ENCODE peak calls at places on chromosomes 13 and 19, in seven cellular contexts. Q, I, A, B, P, J and G are unnamed samples.

GRCh38 chr13:45362939-45363338 is 22.0 kb upstream of the TPT1 start:
- DNase-seq in A (no peak), Q (no peak), B (no peak), P (no peak), I (no peak), J (no peak), G (no peak)

GRCh38 chr13:72536668-72537399 is 190.6 kb downstream of the MZT1 start:
- DNase-seq in I (no peak), B (no peak), A (peak), Q (no peak), J (no peak), P (no peak), G (no peak)

GRCh38 chr13:114118763-114119123 is 13.7 kb downstream of the RASA3 start:
- DNase-seq in A (no peak), Q (peak), I (peak), J (no peak), P (no peak), B (no peak), G (no peak)

GRCh38 chr19:28224441-28224840 is 988.5 kb downstream of the UQCRFS1 start:
- DNase-seq in Q (no peak), A (no peak), J (no peak), P (no peak), I (no peak), B (no peak), G (no peak)

GRCh38 chr19:38061294-38061693 is 154.3 kb downstream of the SIPA1L3 start:
- DNase-seq in J (no peak), A (no peak), P (no peak), I (peak), Q (peak), B (no peak), G (peak)

GRCh38 chr19:47663435-47663910 is 49.7 kb upstream of the EHD2 start:
- DNase-seq in I (peak), P (peak), B (no peak), Q (peak), A (no peak), J (no peak), G (peak)

GRCh38 chr19:48332662-48333466 is 7.5 kb downstream of the EMP3 start:
- DNase-seq in Q (peak), P (peak), B (peak), I (peak), A (peak), J (peak), G (peak)

GRCh38 chr13:81480634-81481033 is 1139.7 kb upstream of the SPRY2 start:
- DNase-seq in Q (no peak), J (no peak), A (no peak), P (no peak), B (no peak), I (no peak), G (no peak)

GRCh38 chr13:111604087-111604486 is 283.6 kb downstream of the TEX29 start:
- DNase-seq in P (no peak), Q (no peak), J (no peak), B (no peak), A (no peak), I (no peak), G (no peak)

GRCh38 chr13:90640976-90641375 is 706.5 kb upstream of the MIR17HG start:
- DNase-seq in A (no peak), Q (peak), I (no peak), J (no peak), P (no peak), B (no peak), G (no peak)

GRCh38 chr13:76812971-76813691 is 73.1 kb downstream of the KCTD12 start:
- DNase-seq in J (peak), P (no peak), B (no peak), I (no peak), Q (peak), A (no peak), G (no peak)

GRCh38 chr19:35462476-35462953 is 14.5 kb downstream of the FFAR2 start:
- DNase-seq in Q (no peak), J (no peak), A (no peak), P (no peak), I (no peak), B (no peak), G (no peak)

GRCh38 chr19:29421186-29421525 is 104.6 kb upstream of the VSTM2B start:
- DNase-seq in P (no peak), A (no peak), B (no peak), I (no peak), Q (no peak), J (no peak), G (no peak)

GRCh38 chr13:32428581-32429072 is 697 bp upstream of the N4BP2L1 start:
- DNase-seq in Q (no peak), A (no peak), P (no peak), J (no peak), I (no peak), B (no peak), G (no peak)

GRCh38 chr19:45879971-45880370 is 6.0 kb downstream of the IRF2BP1 start:
- DNase-seq in A (no peak), J (no peak), I (no peak), Q (no peak), P (no peak), B (no peak), G (no peak)

GRCh38 chr19:45883586-45883880 is 2.4 kb downstream of the IRF2BP1 start:
- DNase-seq in I (no peak), P (no peak), J (no peak), A (no peak), Q (no peak), B (no peak), G (no peak)

GRCh38 chr19:45882652-45883585 is 3.0 kb downstream of the IRF2BP1 start:
- DNase-seq in A (peak), Q (peak), I (no peak), J (peak), P (peak), B (peak), G (peak)

GRCh38 chr19:45881082-45881908 is 4.6 kb downstream of the IRF2BP1 start:
- DNase-seq in Q (no peak), J (no peak), A (no peak), B (no peak), I (no peak), P (no peak), G (no peak)

DNA sequence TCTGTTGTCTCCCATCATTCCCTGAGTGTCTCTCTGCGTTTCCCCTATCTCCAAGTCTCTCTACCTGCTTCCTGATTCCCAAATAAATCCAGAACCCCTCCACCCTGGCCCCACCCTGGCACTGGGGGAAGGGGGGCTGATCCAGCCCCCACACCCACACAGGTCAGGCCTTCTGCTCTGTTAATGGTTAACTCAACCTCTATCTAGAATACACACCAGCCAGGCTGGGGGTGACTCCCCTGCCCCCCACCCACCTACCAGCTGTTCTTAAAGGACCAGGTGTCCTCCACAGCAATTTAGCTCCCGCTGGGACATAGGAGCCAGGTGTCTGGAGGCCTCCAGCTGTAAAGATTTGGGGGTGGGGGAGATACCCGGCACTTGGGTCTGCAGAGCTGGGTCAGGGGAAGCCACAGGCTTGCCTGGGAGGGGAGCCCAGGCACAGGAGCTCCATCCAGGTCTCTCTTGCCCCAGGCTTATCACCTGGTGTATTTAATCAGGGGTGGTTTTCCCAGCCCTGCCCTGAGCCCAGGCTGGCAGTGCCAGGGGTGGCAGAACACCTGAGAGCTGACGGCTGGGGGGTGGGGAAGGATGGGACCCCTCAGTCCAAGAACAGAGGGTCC is 3.9 kb downstream of the IRF2BP1 start:
- DNase-seq in I (no peak), Q (no peak), B (no peak), J (no peak), P (no peak), A (no peak), G (no peak)
- H3K4me3 ChIP-seq in I (peak), Q (no peak), B (no peak), J (no peak), P (no peak), A (no peak), G (no peak)

DNA sequence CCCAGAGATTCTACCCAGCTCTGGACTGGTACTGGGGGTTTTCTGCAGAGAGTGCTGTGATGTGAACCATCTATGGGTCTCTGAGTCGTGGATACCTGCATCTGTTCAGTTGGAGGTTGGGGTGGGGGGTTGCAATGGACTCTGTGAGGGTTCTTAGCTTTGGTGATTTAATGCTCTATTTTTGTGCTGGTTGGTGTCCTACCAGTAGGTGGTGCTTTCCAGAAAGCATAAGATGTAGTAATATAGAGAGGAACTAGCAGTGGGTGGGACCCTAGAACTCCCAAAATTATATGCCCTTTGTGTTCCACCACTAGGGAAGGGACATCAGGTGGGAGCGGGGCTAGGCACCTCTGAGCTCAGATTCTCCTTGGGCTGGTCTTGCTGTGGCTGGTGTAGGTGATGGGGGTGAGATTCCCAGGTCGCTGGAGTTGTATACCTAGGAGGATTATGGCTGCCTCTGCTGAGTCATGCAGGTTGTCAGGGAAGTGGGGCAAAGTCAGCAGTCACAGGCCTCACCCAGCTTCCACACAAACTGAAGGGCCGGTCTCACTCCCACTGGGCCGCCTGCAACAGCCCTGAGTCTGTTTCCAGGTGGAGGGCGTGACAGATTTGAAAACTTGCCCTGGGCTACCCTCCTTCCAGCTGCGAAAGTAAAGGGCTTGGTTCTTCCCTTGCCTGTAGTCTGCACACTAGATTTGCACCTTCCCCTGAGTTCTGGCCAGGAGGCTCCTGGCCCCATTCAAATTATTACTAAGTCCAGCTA is 573.0 kb upstream of the SLITRK1 start:
- DNase-seq in I (no peak), Q (no peak), P (no peak), B (no peak), A (no peak), J (no peak), G (no peak)
- TF ChIP-seq CTCF in I (no peak), Q (no peak), P (no peak), B (no peak), A (no peak), J (no peak), G (no peak)

GRCh38 chr19:55488986-55489710 is 912 bp downstream of the SSC5D start:
- DNase-seq in J (no peak), Q (no peak), I (no peak), A (peak), P (no peak), B (no peak), G (no peak)
- H3K4me3 ChIP-seq in J (no peak), Q (no peak), I (no peak), A (no peak), P (no peak), B (no peak), G (peak)

GRCh38 chr13:41746259-41746658 is 214.7 kb downstream of the VWA8 start:
- DNase-seq in B (no peak), Q (peak), P (no peak), A (no peak), J (no peak), I (peak), G (peak)

GRCh38 chr13:41751277-41751676 is 209.6 kb downstream of the VWA8 start:
- DNase-seq in Q (peak), I (no peak), A (peak), J (peak), P (no peak), B (no peak), G (peak)

GRCh38 chr13:41756198-41756885 is 204.6 kb downstream of the VWA8 start:
- DNase-seq in I (no peak), J (no peak), B (no peak), A (no peak), P (no peak), Q (no peak), G (no peak)

DNA sequence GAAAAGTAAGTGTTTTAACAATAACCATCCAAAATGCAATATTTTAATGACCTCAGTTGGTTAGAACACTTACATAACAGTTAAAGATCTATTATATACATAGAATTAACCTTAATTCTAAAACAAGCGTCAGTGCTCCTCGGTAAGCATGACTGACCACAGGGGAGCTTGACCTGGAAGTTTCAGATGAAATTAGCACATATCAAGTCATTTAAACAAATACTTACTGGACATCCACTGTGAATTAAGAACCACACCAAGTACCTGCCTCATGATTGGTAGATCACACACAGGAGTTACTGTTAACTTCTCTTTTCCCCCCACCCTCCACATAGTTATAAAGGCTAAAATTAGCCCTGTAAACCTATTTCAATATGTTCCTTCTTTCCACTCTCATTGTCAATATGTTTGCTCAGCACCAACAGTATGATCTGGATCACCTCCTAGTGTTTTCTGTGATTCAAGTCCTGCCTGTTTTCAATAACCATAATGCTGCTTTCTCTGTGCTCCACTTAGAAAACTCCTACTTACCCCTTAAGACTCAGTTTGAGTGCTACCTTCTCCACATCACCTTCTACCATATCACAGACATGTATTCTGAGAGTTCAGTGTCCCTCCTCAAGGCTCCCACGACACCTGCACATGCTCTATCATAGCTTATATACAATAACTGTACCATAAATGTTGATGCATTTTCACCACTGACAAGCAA is 209.0 kb downstream of the VWA8 start:
- DNase-seq in P (no peak), Q (no peak), B (no peak), J (no peak), A (no peak), I (no peak), G (no peak)
- TF ChIP-seq CTCF in P (no peak), Q (no peak), B (no peak), J (no peak), A (no peak), I (no peak), G (no peak)

GRCh38 chr13:106184778-106185177 is 350.7 kb downstream of the EFNB2 start:
- DNase-seq in P (no peak), Q (no peak), I (no peak), J (no peak), B (no peak), A (no peak), G (no peak)
- H3K4me3 ChIP-seq in P (no peak), Q (no peak), I (no peak), J (no peak), B (no peak), A (no peak), G (no peak)

DNA sequence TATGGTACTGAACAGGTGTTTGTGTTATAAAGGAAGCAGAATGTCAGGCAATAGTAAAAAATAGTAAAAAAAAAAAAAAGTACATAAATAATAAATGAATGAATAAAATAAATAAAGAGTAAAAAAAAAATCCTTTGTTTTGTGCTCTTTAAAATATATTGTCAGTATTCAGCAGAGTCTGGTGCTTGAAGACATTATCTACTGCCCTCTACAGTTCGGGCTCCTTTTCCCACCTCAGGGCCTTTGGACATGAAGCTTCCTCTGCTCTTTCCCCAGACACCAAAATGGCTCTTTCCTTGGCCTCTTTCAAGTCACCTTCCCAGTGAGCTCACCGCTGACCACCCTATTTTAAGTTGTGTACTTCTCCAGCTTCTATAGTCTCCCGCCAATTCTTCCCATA is 137.5 kb downstream of the TNFRSF19 start:
- DNase-seq in I (no peak), J (no peak), P (no peak), Q (peak), A (no peak), B (no peak), G (no peak)
- TF ChIP-seq CTCF in I (peak), J (peak), P (peak), Q (peak), A (no peak), B (peak), G (no peak)

DNA sequence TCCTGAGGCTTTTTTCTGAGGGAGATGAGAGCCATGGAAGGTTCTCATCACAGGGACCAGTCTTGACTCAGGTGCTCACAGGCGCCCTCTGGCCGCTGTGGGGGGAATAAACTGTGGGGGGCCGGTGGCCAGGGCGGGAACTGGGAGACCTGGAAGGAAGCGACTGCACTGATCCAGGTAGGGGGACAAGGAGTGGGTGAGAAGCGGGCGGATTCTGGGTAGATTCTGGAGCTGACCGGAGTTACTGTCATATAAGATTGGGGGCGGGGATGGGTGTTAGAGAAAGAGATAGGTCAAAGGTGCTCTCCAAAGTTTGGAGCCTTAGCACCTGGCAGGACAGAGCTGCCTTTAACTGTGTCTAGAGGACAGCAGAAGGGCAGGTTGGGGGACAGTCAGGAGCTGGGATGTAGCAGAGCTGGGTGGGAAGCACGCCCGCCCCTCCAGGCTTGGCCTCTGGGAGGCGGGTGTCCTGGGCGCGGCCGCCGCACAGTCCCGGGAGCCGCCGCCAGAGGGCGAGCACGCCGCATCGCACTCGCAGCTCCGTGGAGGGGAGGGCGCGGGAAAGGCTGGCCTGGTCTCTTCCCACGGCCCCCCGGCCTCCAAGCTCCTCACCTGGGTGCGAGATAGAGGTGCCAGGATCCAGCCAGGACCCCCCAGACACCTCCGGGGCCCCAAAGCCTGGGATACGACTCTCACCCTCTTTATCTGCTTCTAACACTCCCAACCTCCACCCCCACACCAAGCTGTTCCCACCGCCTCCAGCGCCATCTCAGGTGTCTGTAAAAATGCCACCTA is 4.2 kb upstream of the DAND5 start:
- DNase-seq in I (no peak), B (peak), J (peak), P (peak), A (peak), Q (peak), G (no peak)
- H3K4me3 ChIP-seq in I (peak), B (peak), J (peak), P (peak), A (peak), Q (peak), G (peak)

GRCh38 chr19:45130236-45130635 is 30.5 kb downstream of the NKPD1 start:
- DNase-seq in I (no peak), P (no peak), J (no peak), Q (no peak), B (no peak), A (no peak), G (no peak)

GRCh38 chr19:45135176-45135575 is 25.6 kb downstream of the NKPD1 start:
- DNase-seq in I (no peak), J (no peak), B (no peak), P (no peak), A (no peak), Q (no peak), G (no peak)

GRCh38 chr19:45136507-45137178 is 24.1 kb downstream of the NKPD1 start:
- DNase-seq in B (no peak), A (no peak), J (no peak), I (no peak), P (no peak), Q (no peak), G (no peak)

GRCh38 chr19:45130888-45131615 is 29.7 kb downstream of the NKPD1 start:
- DNase-seq in J (no peak), I (peak), P (peak), A (no peak), Q (no peak), B (no peak), G (no peak)

GRCh38 chr19:45133661-45134060 is 27.1 kb downstream of the NKPD1 start:
- DNase-seq in B (no peak), J (no peak), I (no peak), P (no peak), Q (no peak), A (no peak), G (no peak)
- TF ChIP-seq CTCF in B (no peak), J (no peak), I (no peak), P (no peak), Q (no peak), A (no peak), G (no peak)

GRCh38 chr19:49689133-49690072 is at the start of gene ADM5:
- DNase-seq in P (no peak), Q (no peak), B (peak), J (peak), I (no peak), A (peak), G (no peak)

GRCh38 chr19:49687150-49687549 is 2.2 kb upstream of the ADM5 start:
- DNase-seq in B (no peak), P (no peak), Q (no peak), A (no peak), I (no peak), J (no peak), G (no peak)

GRCh38 chr19:49688531-49689132 is 762 bp upstream of the ADM5 start:
- DNase-seq in I (no peak), Q (no peak), J (no peak), P (no peak), A (no peak), B (no peak), G (no peak)

GRCh38 chr19:49686503-49687088 is 2.8 kb upstream of the ADM5 start:
- DNase-seq in J (no peak), A (peak), P (no peak), Q (no peak), I (no peak), B (no peak), G (no peak)

GRCh38 chr19:49687566-49688316 is 1.7 kb upstream of the ADM5 start:
- DNase-seq in J (no peak), I (no peak), B (no peak), P (no peak), Q (no peak), A (peak), G (no peak)
- H3K4me3 ChIP-seq in J (peak), I (no peak), B (peak), P (no peak), Q (no peak), A (no peak), G (no peak)

GRCh38 chr19:22882797-22883196 is 50.7 kb downstream of the ZNF723 start:
- DNase-seq in J (no peak), B (no peak), P (no peak), I (no peak), Q (peak), A (no peak), G (no peak)
- TF ChIP-seq CTCF in J (peak), B (peak), P (peak), I (no peak), Q (peak), A (peak), G (no peak)